ENCODE peak calls at places on chromosomes 4 and X, in nine cellular contexts. O is gastrocnemius medialis; B is upper lobe of right lung; V is body of pancreas; U is AG10803; G is coronary artery; M is sigmoid colon; P is CD8-positive, alpha-beta T cell; E is MM.1S. K is an unnamed sample.

GRCh38 chr4:139656614-139657486 is 8.8 kb upstream of the MGST2 start:
- DNase-seq in G (no peak), E (peak; percentile 77), M (peak; percentile 80), B (peak; percentile 68), U (peak; percentile 72), P (peak; percentile 16), V (peak; percentile 76), O (no peak), K (peak; percentile 66)

GRCh38 chr4:76806336-76806735 is 91.6 kb downstream of the SOWAHB start:
- DNase-seq in B (no peak), V (no peak), O (no peak), M (no peak), U (no peak), P (no peak), E (no peak), G (no peak), K (no peak)

GRCh38 chrX:136497556-136498048 is at the start of gene HTATSF1:
- DNase-seq in G (no peak), M (peak; percentile 67), U (no peak), O (no peak), B (no peak), E (no peak), P (peak; percentile 1), V (no peak), K (no peak)

GRCh38 chr4:47945930-47946726 is 31.7 kb upstream of the NFXL1 start:
- DNase-seq in V (no peak), B (no peak), G (no peak), E (no peak), P (no peak), M (no peak), U (no peak), O (no peak), K (no peak)

GRCh38 chr4:53589511-53589910 is 1.8 kb downstream of the LNX1 start:
- DNase-seq in B (no peak), E (no peak), U (peak; percentile 47), O (no peak), P (no peak), M (no peak), G (no peak), V (no peak), K (no peak)

GRCh38 chr4:40152642-40153041 is 44.2 kb upstream of the RHOH start:
- DNase-seq in M (no peak), V (no peak), B (no peak), P (no peak), G (no peak), O (no peak), E (no peak), U (no peak), K (peak; percentile 19)

GRCh38 chr4:166165829-166166420 is 292.9 kb downstream of the TLL1 start:
- DNase-seq in M (no peak), U (peak; percentile 67), B (no peak), E (peak; percentile 77), P (no peak), G (no peak), O (no peak), V (peak; percentile 22), K (peak; percentile 79)

GRCh38 chr4:20868108-20868507 is 167.8 kb downstream of the PACRGL start:
- DNase-seq in G (no peak), E (no peak), U (no peak), M (no peak), B (no peak), O (no peak), P (no peak), V (no peak), K (no peak)

GRCh38 chrX:13099121-13099520 is 54.7 kb upstream of the FAM9C start:
- DNase-seq in P (no peak), G (no peak), V (no peak), B (no peak), O (no peak), E (no peak), U (no peak), M (no peak), K (no peak)

GRCh38 chr4:35541146-35541887 is 703.0 kb downstream of the ARAP2 start:
- DNase-seq in B (peak; percentile 29), M (no peak), V (no peak), P (no peak), G (no peak), E (no peak), U (no peak), O (no peak), K (no peak)

GRCh38 chr4:142091691-142092182 is 455.4 kb downstream of the IL15 start:
- DNase-seq in U (peak; percentile 99), B (no peak), G (peak; percentile 83), M (no peak), V (peak; percentile 19), O (no peak), E (no peak), P (no peak), K (no peak)

GRCh38 chr4:145766273-145766672 is 86.3 kb downstream of the C4orf51 start:
- DNase-seq in V (no peak), M (no peak), O (no peak), B (no peak), G (no peak), U (no peak), P (no peak), E (no peak), K (no peak)

GRCh38 chr4:157978680-157979361 is 194.0 kb downstream of the GASK1B start:
- DNase-seq in G (peak; percentile 74), V (peak; percentile 36), M (no peak), P (no peak), U (peak; percentile 64), O (no peak), B (peak; percentile 67), E (peak; percentile 70), K (peak; percentile 63)

GRCh38 chr4:41192136-41192535 is 22.2 kb downstream of the APBB2 start:
- DNase-seq in B (no peak), P (no peak), V (no peak), M (no peak), U (no peak), O (no peak), E (no peak), G (no peak), K (no peak)

GRCh38 chrX:97389761-97390192 is 506.1 kb downstream of the RPA4 start:
- DNase-seq in M (no peak), G (no peak), B (no peak), U (peak; percentile 63), E (no peak), V (no peak), O (no peak), P (no peak), K (no peak)

GRCh38 chr4:150002561-150002960 is 75.7 kb upstream of the DCLK2 start:
- DNase-seq in V (no peak), U (no peak), E (no peak), G (no peak), M (no peak), B (no peak), P (no peak), O (no peak), K (no peak)

GRCh38 chr4:99402765-99403164 is 32.4 kb downstream of the ADH7 start:
- DNase-seq in P (no peak), O (no peak), V (no peak), E (no peak), G (no peak), B (no peak), M (no peak), U (no peak), K (no peak)

GRCh38 chr4:94564252-94564651 is 112.5 kb downstream of the PDLIM5 start:
- DNase-seq in E (no peak), V (no peak), G (no peak), U (no peak), B (no peak), M (no peak), P (no peak), O (no peak), K (no peak)

GRCh38 chr4:94226763-94227162 is 19.1 kb downstream of the SMARCAD1 start:
- DNase-seq in M (no peak), B (no peak), O (no peak), U (no peak), E (no peak), V (no peak), P (no peak), G (no peak), K (no peak)

DNA sequence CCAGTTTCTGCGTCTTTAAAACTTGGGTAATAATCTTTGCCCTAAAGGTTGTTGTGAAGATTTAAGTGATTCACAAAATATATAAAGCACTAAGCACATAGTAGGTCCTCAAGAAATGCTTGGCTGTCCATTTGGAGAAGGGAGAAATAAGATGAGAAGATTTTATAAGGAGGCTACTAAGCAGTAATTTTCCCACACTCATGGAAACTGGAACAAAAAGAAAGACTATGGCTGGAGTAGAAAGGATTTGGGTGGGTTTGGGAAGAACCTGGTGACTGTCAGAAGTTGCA is 47.0 kb downstream of the PRPS1 start:
- DNase-seq in U (no peak), E (no peak), G (no peak), O (no peak), P (no peak), V (no peak), B (no peak), M (no peak), K (no peak)
- TF ChIP-seq CTCF in U (no peak), E (no peak), G (no peak), O (no peak), P (no peak), V (no peak), B (no peak), M (no peak), K (no peak)

DNA sequence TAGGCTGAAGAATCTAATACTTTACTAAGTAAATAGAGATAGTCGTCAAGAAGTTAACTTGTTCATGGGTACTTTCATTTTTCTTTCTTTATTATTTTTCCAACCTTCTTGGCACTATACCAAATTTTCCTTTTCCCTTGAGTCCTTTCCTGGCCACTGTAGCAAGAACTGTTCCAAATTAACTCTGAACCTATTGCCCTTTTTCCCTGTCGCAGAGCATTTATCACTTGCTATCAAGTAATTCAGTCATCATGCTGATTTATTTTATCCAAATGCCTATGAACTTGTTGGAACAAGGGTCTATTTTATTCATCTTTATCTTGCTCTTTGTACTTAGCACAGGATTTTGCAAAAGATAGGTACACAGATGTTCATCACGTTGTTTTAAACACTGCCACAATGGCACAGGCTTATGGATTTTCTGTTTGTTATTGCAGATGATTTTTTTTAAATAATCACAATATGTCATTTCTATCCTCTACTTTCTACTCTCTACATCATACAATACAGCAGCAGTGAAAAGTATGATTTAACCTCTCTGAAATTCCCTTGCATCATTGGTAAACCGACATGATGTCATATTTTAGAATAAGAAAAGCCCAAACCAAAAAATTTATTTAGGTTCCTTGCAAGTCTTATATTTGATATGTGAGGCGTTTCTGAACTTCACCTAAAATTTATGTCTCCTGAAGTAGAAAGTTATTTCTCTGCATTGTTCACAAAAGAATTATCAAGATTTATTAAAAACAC is 2352.3 kb downstream of the PCDH7 start:
- DNase-seq in V (no peak), M (no peak), O (no peak), E (no peak), G (no peak), P (no peak), U (no peak), B (no peak), K (no peak)
- H3K4me3 ChIP-seq in V (no peak overlapping the region), M (no peak overlapping the region), O (no peak overlapping the region), E (no peak overlapping the region), G (no peak overlapping the region), P (no peak overlapping the region), U (no peak overlapping the region), B (no peak overlapping the region), K (no peak overlapping the region)

GRCh38 chr4:37682701-37683401 is 3.3 kb downstream of the RELL1 start:
- DNase-seq in M (no peak), P (no peak), G (no peak), V (no peak), B (no peak), O (no peak), E (peak; percentile 65), U (no peak), K (peak; percentile 70)
- TF ChIP-seq CTCF in M (no peak), P (no peak), G (no peak), V (no peak), B (no peak), O (no peak), E (peak; percentile 33), U (no peak), K (peak; percentile 9)

GRCh38 chrX:119237526-119238035 is 1.5 kb downstream of the PGRMC1 start:
- DNase-seq in E (no peak), U (no peak), B (no peak), O (no peak), P (no peak), V (no peak), M (no peak), G (no peak), K (no peak)
- H3K4me3 ChIP-seq in E (peak overlapping the region; percentile 80), U (peak overlapping the region; percentile 81), B (peak overlapping the region; percentile 68), O (peak overlapping the region; percentile 70), P (peak overlapping the region; percentile 55), V (no peak overlapping the region), M (peak overlapping the region; percentile 73), G (peak overlapping the region; percentile 85), K (peak overlapping the region; percentile 79)

K was measured in GM12865.